ENCODE peak calls at places on chromosomes 3 and 15, in five cellular contexts. O is HCT116, Z is fibroblast of lung, P is K562, R is lung. C is an unnamed sample.
A peak's percentile ranks its signal among the peaks of the same experiment; 100 is the strongest.

GRCh38 chr15:77547801-77548607 is 84.7 kb downstream of the LINGO1 start:
- DNase-seq in O (no peak), Z (no peak), P (no peak), R (no peak), C (peak; percentile 44)

GRCh38 chr15:72784233-72784876 is 797 bp upstream of the ADPGK start:
- DNase-seq in O (peak; percentile 59), Z (peak; percentile 78), P (peak; percentile 50), R (peak; percentile 65), C (peak; percentile 75)

GRCh38 chr3:15120986-15121385 is 22.0 kb upstream of the RBSN start:
- DNase-seq in O (no peak), Z (no peak), P (no peak), R (peak; percentile 39), C (no peak)

GRCh38 chr15:62392411-62392810 is 227.3 kb upstream of the C2CD4B start:
- DNase-seq in O (no peak), Z (peak; percentile 75), P (no peak), R (no peak), C (peak; percentile 6)

GRCh38 chr3:111260878-111261277 is 189.3 kb downstream of the NECTIN3 start:
- DNase-seq in O (no peak), Z (peak; percentile 50), P (no peak), R (no peak), C (no peak)

GRCh38 chr3:109033000-109033660 is 79.5 kb upstream of the GUCA1C start:
- DNase-seq in O (no peak), Z (no peak), P (no peak), R (no peak), C (no peak)

GRCh38 chr15:74504418-74504817 is 36.6 kb upstream of the ARID3B start:
- DNase-seq in O (no peak), Z (peak; percentile 30), P (no peak), R (no peak), C (no peak)

GRCh38 chr3:109973733-109974132 is 636.4 kb upstream of the DPPA4 start:
- DNase-seq in O (no peak), Z (peak; percentile 12), P (no peak), R (no peak), C (no peak)

GRCh38 chr3:9902372-9903237 is at the start of gene IL17RE:
- DNase-seq in O (no peak), Z (no peak), P (peak; percentile 67), R (peak; percentile 59), C (no peak)

GRCh38 chr15:64263567-64263966 is 92.4 kb downstream of the CSNK1G1 start:
- DNase-seq in O (no peak), Z (no peak), P (no peak), R (no peak), C (no peak)

GRCh38 chr3:74302274-74302673 is 312.2 kb downstream of the CNTN3 start:
- DNase-seq in O (no peak), Z (no peak), P (no peak), R (no peak), C (no peak)

GRCh38 chr3:52973806-52974205 is 72.1 kb downstream of the SFMBT1 start:
- DNase-seq in O (no peak), Z (peak; percentile 83), P (no peak), R (no peak), C (no peak)

GRCh38 chr3:56157693-56158092 is 310.6 kb downstream of the ERC2 start:
- DNase-seq in O (no peak), Z (peak; percentile 51), P (no peak), R (no peak), C (peak; percentile 16)

GRCh38 chr3:9301798-9302197 is 52.4 kb upstream of the SRGAP3 start:
- DNase-seq in O (no peak), Z (no peak), P (no peak), R (no peak), C (no peak)

GRCh38 chr15:66411190-66411589 is 24.5 kb downstream of the MAP2K1 start:
- DNase-seq in O (no peak), Z (no peak), P (no peak), R (no peak), C (peak; percentile 40)

GRCh38 chr15:97995881-97996603 is 35.5 kb downstream of the ARRDC4 start:
- DNase-seq in O (no peak), Z (peak; percentile 31), P (no peak), R (no peak), C (peak; percentile 4)

GRCh38 chr3:196604548-196604947 is 34.9 kb upstream of the NRROS start:
- DNase-seq in O (no peak), Z (no peak), P (no peak), R (no peak), C (peak; percentile 73)

GRCh38 chr3:163745204-163745603 is 1333.1 kb downstream of the SI start:
- DNase-seq in O (no peak), Z (no peak), P (no peak), R (no peak), C (no peak)

GRCh38 chr3:23952646-23953045 is 7.6 kb downstream of the NR1D2 start:
- DNase-seq in O (no peak), Z (no peak), P (no peak), R (no peak), C (peak; percentile 90)

GRCh38 chr15:75145027-75145841 is 56.4 kb upstream of the C15orf39 start:
- DNase-seq in O (no peak), Z (no peak), P (no peak), R (no peak), C (no peak)

GRCh38 chr3:46812237-46812791 is 50.9 kb downstream of the MYL3 start:
- DNase-seq in O (no peak), Z (peak; percentile 53), P (peak; percentile 98), R (peak; percentile 72), C (no peak)

GRCh38 chr3:63970596-63971468 is 52.5 kb downstream of the PSMD6 start:
- DNase-seq in O (no peak), Z (peak; percentile 21), P (no peak), R (no peak), C (no peak)

GRCh38 chr3:187997490-187997889 is 156.5 kb upstream of the LPP start:
- DNase-seq in O (no peak), Z (peak; percentile 39), P (no peak), R (no peak), C (no peak)

GRCh38 chr3:32143849-32144757 is 37.7 kb downstream of the GPD1L start:
- DNase-seq in O (peak; percentile 73), Z (peak; percentile 95), P (peak; percentile 72), R (peak; percentile 70), C (peak; percentile 84)

GRCh38 chr15:38085104-38085503 is 150.7 kb downstream of the TMCO5A start:
- DNase-seq in O (no peak), Z (no peak), P (no peak), R (no peak), C (peak; percentile 87)

GRCh38 chr15:93748710-93749109 is 482.7 kb upstream of the MCTP2 start:
- DNase-seq in O (no peak), Z (no peak), P (no peak), R (no peak), C (no peak)

GRCh38 chr3:129597792-129598381 is 8.6 kb downstream of the PLXND1 start:
- DNase-seq in O (no peak), Z (peak; percentile 46), P (no peak), R (no peak), C (no peak)

GRCh38 chr15:36325206-36325605 is 254.2 kb upstream of the CDIN1 start:
- DNase-seq in O (no peak), Z (no peak), P (no peak), R (no peak), C (no peak)

GRCh38 chr15:80643296-80643965 is 51.7 kb upstream of the ABHD17C start:
- DNase-seq in O (no peak), Z (peak; percentile 16), P (no peak), R (no peak), C (no peak)

GRCh38 chr15:38190501-38190900 is 62.1 kb upstream of the SPRED1 start:
- DNase-seq in O (no peak), Z (no peak), P (no peak), R (no peak), C (peak; percentile 48)

GRCh38 chr15:85646538-85647091 is 148.1 kb downstream of the KLHL25 start:
- DNase-seq in O (no peak), Z (peak; percentile 94), P (no peak), R (no peak), C (no peak)

GRCh38 chr15:78225783-78226541 is 8.4 kb downstream of the ACSBG1 start:
- DNase-seq in O (no peak), Z (peak; percentile 36), P (no peak), R (no peak), C (no peak)

GRCh38 chr3:89262561-89262960 is 155.1 kb downstream of the EPHA3 start:
- DNase-seq in O (no peak), Z (no peak), P (no peak), R (no peak), C (no peak)

GRCh38 chr15:66151809-66152208 is 101.7 kb downstream of the MEGF11 start:
- DNase-seq in O (no peak), Z (no peak), P (no peak), R (no peak), C (no peak)

GRCh38 chr3:26087751-26088150 is 297.9 kb downstream of the OXSM start:
- DNase-seq in O (no peak), Z (no peak), P (no peak), R (no peak), C (no peak)
- H3K9me3 ChIP-seq in O (no peaks in the 10 kb centered on the region), Z (no peaks in the 10 kb centered on the region), P (peaks cover 2% of the 10 kb centered on the region), R (peaks cover 6% of the 10 kb centered on the region), C (peaks cover 6% of the 10 kb centered on the region)

GRCh38 chr15:25236143-25236860 is 202.5 kb downstream of the UBE3A start:
- DNase-seq in O (no peak), Z (no peak), P (no peak), R (no peak), C (no peak)
- H3K9me3 ChIP-seq in O (peaks cover 33% of the 10 kb centered on the region), Z (no peaks in the 10 kb centered on the region), P (no peaks in the 10 kb centered on the region), R (peaks cover 81% of the 10 kb centered on the region), C (no peaks in the 10 kb centered on the region)

GRCh38 chr3:6438031-6438430 is 422.9 kb upstream of the GRM7 start:
- DNase-seq in O (no peak), Z (peak; percentile 5), P (no peak), R (no peak), C (no peak)
- H3K9me3 ChIP-seq in O (no peaks in the 10 kb centered on the region), Z (no peaks in the 10 kb centered on the region), P (no peaks in the 10 kb centered on the region), R (no peaks in the 10 kb centered on the region), C (no peaks in the 10 kb centered on the region)

GRCh38 chr15:25727116-25727515 is 136.0 kb downstream of the ATP10A start:
- DNase-seq in O (no peak), Z (no peak), P (no peak), R (no peak), C (no peak)
- H3K9me3 ChIP-seq in O (peaks cover 12% of the 10 kb centered on the region), Z (no peaks in the 10 kb centered on the region), P (no peaks in the 10 kb centered on the region), R (no peaks in the 10 kb centered on the region), C (no peaks in the 10 kb centered on the region)

DNA sequence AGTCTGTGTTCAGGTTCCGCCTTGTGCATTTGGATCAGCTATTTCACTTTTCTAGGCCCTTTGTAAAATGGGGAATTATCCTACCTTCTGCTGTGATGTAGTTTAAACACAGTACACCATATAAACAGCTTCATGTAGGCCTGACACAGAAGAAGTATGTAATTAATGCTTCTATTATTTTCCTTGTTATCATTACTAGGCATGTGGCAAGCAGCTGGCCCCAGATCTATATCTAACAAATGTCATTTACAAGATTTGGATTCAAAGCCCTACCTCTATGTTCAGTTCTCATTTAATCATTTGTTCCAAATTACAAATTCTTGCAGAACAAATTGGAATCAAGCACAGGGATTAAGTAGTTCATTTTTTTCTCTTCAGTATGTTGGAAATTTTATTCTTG is 456.4 kb downstream of the GABRG3 start:
- DNase-seq in O (no peak), Z (no peak), P (no peak), R (no peak), C (no peak)
- H3K9me3 ChIP-seq in O (peaks cover 21% of the 10 kb centered on the region), Z (no peaks in the 10 kb centered on the region), P (no peaks in the 10 kb centered on the region), R (no peaks in the 10 kb centered on the region), C (no peaks in the 10 kb centered on the region)

C was measured in OCI-LY7.